ENCODE peak calls at places on chromosomes 12 and 14, in five cellular contexts. H is HS-27A; Z is cardiac fibroblast; Q is activated CD4-positive, CD25-positive, alpha-beta regulatory T cell; I is natural killer cell. N is an unnamed sample.

GRCh38 chr12:54439521-54440255 is 20.6 kb upstream of the ITGA5 start:
- DNase-seq in H (no peak), Z (peak), Q (no peak), I (no peak), N (peak)

GRCh38 chr12:130799051-130799450 is 40.0 kb downstream of the STX2 start:
- DNase-seq in H (no peak), Z (peak), Q (no peak), I (no peak), N (no peak)

GRCh38 chr12:49041036-49041880 is 19.3 kb downstream of the KMT2D start:
- DNase-seq in H (no peak), Z (no peak), Q (no peak), I (no peak), N (no peak)

GRCh38 chr14:65210118-65210826 is 108.0 kb upstream of the MAX start:
- DNase-seq in H (no peak), Z (peak), Q (no peak), I (no peak), N (no peak)

GRCh38 chr12:100401660-100402059 is 44.8 kb downstream of the SLC17A8 start:
- DNase-seq in H (peak), Z (peak), Q (no peak), I (no peak), N (no peak)

GRCh38 chr12:122422769-122423257 is 344 bp upstream of the CLIP1 start:
- DNase-seq in H (no peak), Z (peak), Q (no peak), I (no peak), N (no peak)

GRCh38 chr12:100199347-100200136 is 1.1 kb upstream of the ACTR6 start:
- DNase-seq in H (no peak), Z (peak), Q (peak), I (peak), N (no peak)

GRCh38 chr12:54624316-54625279 is 10.1 kb downstream of the LACRT start:
- DNase-seq in H (no peak), Z (peak), Q (no peak), I (no peak), N (no peak)

GRCh38 chr12:54394281-54394719 is 9.8 kb upstream of the ZNF385A start:
- DNase-seq in H (no peak), Z (peak), Q (no peak), I (no peak), N (no peak)

N was measured in amniotic stem cell.